ENCODE peak calls at places on chromosomes 6 and 20, in eight cellular contexts. One of them, this sample, is unnamed.

GRCh38 chr6:89460713-89461112 is 27.8 kb downstream of the ANKRD6 start:
- DNase-seq in fibroblast of lung: no peak
- DNase-seq in aorta: no peak
- DNase-seq in AG10803: no peak
- DNase-seq in left ventricle myocardium superior: no peak
- DNase-seq in NCI-H226: no peak
- DNase-seq in NCI-H2029: no peak
- DNase-seq in endothelial cell: no peak
- DNase-seq in this sample: no peak

GRCh38 chr6:105591053-105591452 is 188.2 kb upstream of the PREP start:
- DNase-seq in fibroblast of lung: no peak
- DNase-seq in aorta: no peak
- DNase-seq in AG10803: peak
- DNase-seq in left ventricle myocardium superior: no peak
- DNase-seq in NCI-H226: peak
- DNase-seq in NCI-H2029: no peak
- DNase-seq in endothelial cell: no peak
- DNase-seq in this sample: no peak

GRCh38 chr6:67431076-67431475 is 1204.0 kb upstream of the ADGRB3 start:
- DNase-seq in fibroblast of lung: no peak
- DNase-seq in aorta: no peak
- DNase-seq in AG10803: no peak
- DNase-seq in left ventricle myocardium superior: no peak
- DNase-seq in NCI-H226: no peak
- DNase-seq in NCI-H2029: no peak
- DNase-seq in endothelial cell: no peak
- DNase-seq in this sample: no peak

GRCh38 chr6:170421921-170422320 is 115.4 kb downstream of the FAM120B start:
- DNase-seq in fibroblast of lung: no peak
- DNase-seq in aorta: no peak
- DNase-seq in AG10803: no peak
- DNase-seq in left ventricle myocardium superior: no peak
- DNase-seq in NCI-H226: no peak
- DNase-seq in NCI-H2029: no peak
- DNase-seq in endothelial cell: no peak
- DNase-seq in this sample: no peak

GRCh38 chr6:157909282-157909664 is 72.4 kb upstream of the SYNJ2 start:
- DNase-seq in fibroblast of lung: no peak
- DNase-seq in aorta: no peak
- DNase-seq in AG10803: no peak
- DNase-seq in left ventricle myocardium superior: no peak
- DNase-seq in NCI-H226: no peak
- DNase-seq in NCI-H2029: no peak
- DNase-seq in endothelial cell: no peak
- DNase-seq in this sample: no peak

GRCh38 chr6:85610182-85610895 is 16.7 kb upstream of the SNX14 start:
- DNase-seq in fibroblast of lung: no peak
- DNase-seq in aorta: no peak
- DNase-seq in AG10803: no peak
- DNase-seq in left ventricle myocardium superior: no peak
- DNase-seq in NCI-H226: no peak
- DNase-seq in NCI-H2029: no peak
- DNase-seq in endothelial cell: no peak
- DNase-seq in this sample: no peak

GRCh38 chr6:169165561-169166300 is 87.9 kb downstream of the THBS2 start:
- DNase-seq in fibroblast of lung: peak
- DNase-seq in aorta: no peak
- DNase-seq in AG10803: no peak
- DNase-seq in left ventricle myocardium superior: no peak
- DNase-seq in NCI-H226: no peak
- DNase-seq in NCI-H2029: no peak
- DNase-seq in endothelial cell: no peak
- DNase-seq in this sample: peak

GRCh38 chr6:82908661-82909060 is 157.0 kb downstream of the UBE3D start:
- DNase-seq in fibroblast of lung: no peak
- DNase-seq in aorta: no peak
- DNase-seq in AG10803: no peak
- DNase-seq in left ventricle myocardium superior: no peak
- DNase-seq in NCI-H226: no peak
- DNase-seq in NCI-H2029: no peak
- DNase-seq in endothelial cell: no peak
- DNase-seq in this sample: no peak

GRCh38 chr20:9286501-9286900 is 217.6 kb downstream of the PLCB4 start:
- DNase-seq in fibroblast of lung: no peak
- DNase-seq in aorta: no peak
- DNase-seq in AG10803: no peak
- DNase-seq in left ventricle myocardium superior: no peak
- DNase-seq in NCI-H226: peak
- DNase-seq in NCI-H2029: no peak
- DNase-seq in endothelial cell: no peak
- DNase-seq in this sample: peak

GRCh38 chr20:6908673-6909072 is 141.2 kb downstream of the BMP2 start:
- DNase-seq in fibroblast of lung: no peak
- DNase-seq in aorta: no peak
- DNase-seq in AG10803: no peak
- DNase-seq in left ventricle myocardium superior: no peak
- DNase-seq in NCI-H226: no peak
- DNase-seq in NCI-H2029: no peak
- DNase-seq in endothelial cell: no peak
- DNase-seq in this sample: no peak

GRCh38 chr6:25312703-25313102 is 33.5 kb downstream of the CARMIL1 start:
- DNase-seq in fibroblast of lung: peak
- DNase-seq in aorta: no peak
- DNase-seq in AG10803: peak
- DNase-seq in left ventricle myocardium superior: no peak
- DNase-seq in NCI-H226: peak
- DNase-seq in NCI-H2029: no peak
- DNase-seq in endothelial cell: no peak
- DNase-seq in this sample: peak

GRCh38 chr20:22341508-22341907 is 242.9 kb downstream of the FOXA2 start:
- DNase-seq in fibroblast of lung: peak
- DNase-seq in aorta: no peak
- DNase-seq in AG10803: peak
- DNase-seq in left ventricle myocardium superior: no peak
- DNase-seq in NCI-H226: no peak
- DNase-seq in NCI-H2029: no peak
- DNase-seq in endothelial cell: no peak
- DNase-seq in this sample: no peak

GRCh38 chr6:123333000-123333756 is 303.6 kb downstream of the TRDN start:
- DNase-seq in fibroblast of lung: no peak
- DNase-seq in aorta: no peak
- DNase-seq in AG10803: no peak
- DNase-seq in left ventricle myocardium superior: no peak
- DNase-seq in NCI-H226: no peak
- DNase-seq in NCI-H2029: no peak
- DNase-seq in endothelial cell: no peak
- DNase-seq in this sample: peak

GRCh38 chr6:39452306-39452705 is 129.8 kb upstream of the KCNK16 start:
- DNase-seq in fibroblast of lung: peak
- DNase-seq in aorta: no peak
- DNase-seq in AG10803: peak
- DNase-seq in left ventricle myocardium superior: no peak
- DNase-seq in NCI-H226: peak
- DNase-seq in NCI-H2029: no peak
- DNase-seq in endothelial cell: no peak
- DNase-seq in this sample: peak

GRCh38 chr6:16760536-16761468 is at the start of gene ATXN1:
- DNase-seq in fibroblast of lung: no peak
- DNase-seq in aorta: peak
- DNase-seq in AG10803: peak
- DNase-seq in left ventricle myocardium superior: peak
- DNase-seq in NCI-H226: peak
- DNase-seq in NCI-H2029: no peak
- DNase-seq in endothelial cell: peak
- DNase-seq in this sample: peak

GRCh38 chr6:68951350-68951749 is 316.3 kb downstream of the ADGRB3 start:
- DNase-seq in fibroblast of lung: no peak
- DNase-seq in aorta: no peak
- DNase-seq in AG10803: no peak
- DNase-seq in left ventricle myocardium superior: no peak
- DNase-seq in NCI-H226: no peak
- DNase-seq in NCI-H2029: no peak
- DNase-seq in endothelial cell: no peak
- DNase-seq in this sample: no peak

GRCh38 chr6:138643210-138643609 is 130.4 kb upstream of the CCDC28A start:
- DNase-seq in fibroblast of lung: no peak
- DNase-seq in aorta: no peak
- DNase-seq in AG10803: no peak
- DNase-seq in left ventricle myocardium superior: no peak
- DNase-seq in NCI-H226: no peak
- DNase-seq in NCI-H2029: no peak
- DNase-seq in endothelial cell: no peak
- DNase-seq in this sample: no peak